ENCODE peak calls at places on chromosome 4, in eight cellular contexts. D is suprapubic skin, K is K562, F is sigmoid colon, G is SK-N-SH, E is HepG2, N is esophagus muscularis mucosa, Q is stomach. C is an unnamed sample.

GRCh38 chr4:8272472-8273428 is 3.2 kb downstream of the HTRA3 start:
- DNase-seq in F (peak), N (no peak), G (peak), D (no peak), Q (no peak), K (no peak), E (no peak), C (no peak)

GRCh38 chr4:86044593-86044985 is 315.3 kb downstream of the MAPK10 start:
- DNase-seq in N (no peak), Q (no peak), E (no peak), F (no peak), K (no peak), G (no peak), D (no peak), C (no peak)

GRCh38 chr4:63349674-63350025 is 1059.6 kb downstream of the TECRL start:
- DNase-seq in G (no peak), D (no peak), F (no peak), N (no peak), Q (no peak), K (no peak), E (no peak), C (no peak)

GRCh38 chr4:48985976-48986653 is at the start of gene CWH43:
- DNase-seq in D (no peak), Q (peak), N (peak), K (no peak), F (no peak), E (no peak), G (peak), C (peak)

GRCh38 chr4:32172761-32173160 is 1452.6 kb downstream of the PCDH7 start:
- DNase-seq in K (no peak), E (no peak), F (no peak), N (no peak), Q (no peak), D (no peak), G (no peak), C (no peak)

GRCh38 chr4:81470456-81471327 is 1.0 kb downstream of the RASGEF1B start:
- DNase-seq in D (peak), Q (peak), F (peak), K (no peak), G (no peak), E (no peak), N (no peak), C (peak)

GRCh38 chr4:150960079-150960478 is 55.0 kb downstream of the LRBA start:
- DNase-seq in F (no peak), D (no peak), K (peak), Q (no peak), E (peak), G (peak), N (no peak), C (no peak)

GRCh38 chr4:118712872-118713271 is 27.7 kb downstream of the METTL14 start:
- DNase-seq in K (no peak), F (no peak), N (no peak), G (no peak), Q (no peak), D (no peak), E (no peak), C (no peak)

GRCh38 chr4:144583658-144584057 is 62.3 kb upstream of the HHIP start:
- DNase-seq in N (no peak), Q (no peak), K (no peak), G (no peak), F (no peak), E (no peak), D (no peak), C (no peak)

GRCh38 chr4:35163189-35163588 is 1081.1 kb downstream of the ARAP2 start:
- DNase-seq in E (no peak), K (no peak), F (no peak), G (no peak), N (no peak), Q (no peak), D (no peak), C (no peak)

GRCh38 chr4:186144596-186145569 is 40.4 kb downstream of the FAM149A start:
- DNase-seq in D (peak), K (peak), N (no peak), F (peak), E (no peak), Q (peak), G (peak), C (peak)

GRCh38 chr4:73067971-73068394 is 1.5 kb downstream of the COX18 start:
- DNase-seq in E (no peak), D (no peak), Q (no peak), K (no peak), G (no peak), N (no peak), F (no peak), C (no peak)

GRCh38 chr4:177441061-177441802 is 1.0 kb downstream of the AGA start:
- DNase-seq in N (no peak), D (no peak), G (peak), F (no peak), Q (no peak), E (peak), K (peak), C (peak)

GRCh38 chr4:80362578-80363181 is 27.1 kb downstream of the CFAP299 start:
- DNase-seq in F (no peak), E (peak), G (peak), Q (no peak), N (no peak), D (no peak), K (peak), C (peak)

GRCh38 chr4:102438873-102439614 is 62.1 kb upstream of the NFKB1 start:
- DNase-seq in F (no peak), Q (no peak), G (no peak), D (no peak), N (no peak), E (peak), K (no peak), C (no peak)

GRCh38 chr4:189202182-189202868 is 738.3 kb upstream of the FRG1 start:
- DNase-seq in F (peak), E (peak), Q (peak), K (peak), N (no peak), D (peak), G (peak), C (peak)

GRCh38 chr4:113293043-113293560 is 243.6 kb downstream of the ANK2 start:
- DNase-seq in F (peak), D (no peak), E (no peak), N (no peak), G (no peak), K (no peak), Q (no peak), C (no peak)

GRCh38 chr4:123526511-123526910 is 129.9 kb downstream of the SPRY1 start:
- DNase-seq in K (no peak), D (no peak), E (no peak), Q (no peak), G (no peak), N (no peak), F (no peak), C (no peak)

GRCh38 chr4:126267689-126268088 is 952.9 kb downstream of the FAT4 start:
- DNase-seq in K (no peak), E (no peak), D (no peak), G (no peak), F (no peak), Q (no peak), N (no peak), C (no peak)

GRCh38 chr4:175308236-175308635 is 390.1 kb downstream of the ADAM29 start:
- DNase-seq in Q (no peak), N (no peak), F (no peak), D (no peak), E (no peak), G (no peak), K (no peak), C (no peak)

GRCh38 chr4:7655549-7656243 is 221.0 kb upstream of the PSAPL1 start:
- DNase-seq in D (no peak), F (no peak), G (peak), K (peak), Q (no peak), N (no peak), E (no peak), C (no peak)

GRCh38 chr4:112234952-112235609 is 3.5 kb downstream of the AP1AR start:
- DNase-seq in N (no peak), G (peak), F (peak), E (peak), Q (peak), D (no peak), K (peak), C (peak)

GRCh38 chr4:185128272-185129119 is 14.6 kb upstream of the SLC25A4 start:
- DNase-seq in F (no peak), Q (no peak), K (no peak), E (no peak), N (no peak), D (no peak), G (peak), C (peak)

GRCh38 chr4:24780936-24781538 is 14.3 kb upstream of the SOD3 start:
- DNase-seq in K (no peak), D (no peak), Q (no peak), E (no peak), G (no peak), N (peak), F (no peak), C (no peak)

GRCh38 chr4:24775750-24776149 is 19.6 kb upstream of the SOD3 start:
- DNase-seq in K (no peak), G (no peak), F (no peak), Q (no peak), E (no peak), D (no peak), N (peak), C (no peak)

GRCh38 chr4:24777528-24777927 is 17.8 kb upstream of the SOD3 start:
- DNase-seq in G (no peak), E (no peak), N (peak), Q (no peak), F (no peak), D (no peak), K (no peak), C (no peak)

GRCh38 chr4:24775209-24775608 is 20.2 kb upstream of the SOD3 start:
- DNase-seq in Q (no peak), N (no peak), E (no peak), D (no peak), G (no peak), F (no peak), K (no peak), C (no peak)

GRCh38 chr4:24778427-24779225 is 16.7 kb upstream of the SOD3 start:
- DNase-seq in K (no peak), G (no peak), N (peak), F (peak), D (peak), E (no peak), Q (no peak), C (peak)
- TF ChIP-seq EP300 in K (no peak), G (peak), N (no peak), F (no peak), D (no peak), E (no peak), Q (no peak), C (no peak)

GRCh38 chr4:28505064-28505463 is 1644.4 kb downstream of the STIM2 start:
- DNase-seq in D (no peak), N (no peak), E (no peak), K (no peak), G (no peak), F (no peak), Q (no peak), C (no peak)
- TF ChIP-seq CTCF in D (no peak), N (no peak), E (no peak), K (no peak), G (no peak), F (no peak), Q (no peak), C (no peak)

GRCh38 chr4:1572521-1572920 is 111.6 kb downstream of the FAM53A start:
- DNase-seq in N (no peak), K (peak), D (no peak), G (no peak), Q (no peak), F (peak), E (no peak), C (no peak)

GRCh38 chr4:1570291-1571164 is 113.6 kb downstream of the FAM53A start:
- DNase-seq in G (no peak), E (no peak), D (peak), F (peak), N (no peak), Q (no peak), K (no peak), C (no peak)

GRCh38 chr4:1571165-1571908 is 112.8 kb downstream of the FAM53A start:
- DNase-seq in N (no peak), Q (no peak), D (peak), E (no peak), K (no peak), G (no peak), F (peak), C (no peak)

GRCh38 chr4:1572964-1573720 is 111.0 kb downstream of the FAM53A start:
- DNase-seq in G (no peak), E (no peak), D (no peak), N (no peak), Q (no peak), K (no peak), F (no peak), C (no peak)

DNA sequence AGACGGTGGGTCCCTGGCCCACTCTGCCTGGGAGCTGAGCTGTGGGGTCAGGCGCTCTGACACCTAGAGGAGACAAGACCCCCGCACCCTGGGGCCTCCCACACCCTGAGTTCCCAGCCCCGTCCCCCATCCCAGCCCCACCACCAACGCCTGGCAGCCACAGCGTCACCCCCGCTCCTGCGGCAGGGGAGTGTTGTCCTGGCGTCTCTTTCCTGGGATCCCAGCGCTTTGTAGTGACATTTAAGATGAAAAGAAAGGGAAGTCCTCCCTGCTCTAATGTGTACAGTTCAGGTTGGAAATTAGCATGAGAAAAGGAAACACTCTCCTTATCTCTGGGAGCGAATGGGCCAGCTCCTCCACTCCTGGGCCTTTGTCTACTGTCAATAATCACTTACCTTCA is 112.1 kb downstream of the FAM53A start:
- DNase-seq in Q (no peak), G (no peak), E (no peak), N (no peak), D (no peak), K (no peak), F (peak), C (no peak)
- TF ChIP-seq POLR2AphosphoS5 in Q (no peak), G (no peak), E (no peak), N (no peak), D (no peak), K (no peak), F (no peak), C (no peak)

GRCh38 chr4:137968956-137969709 is 273.0 kb downstream of the SLC7A11 start:
- DNase-seq in E (no peak), D (no peak), Q (no peak), G (no peak), F (no peak), K (peak), N (no peak), C (no peak)
- TF ChIP-seq EP300 in E (no peak), D (no peak), Q (no peak), G (no peak), F (no peak), K (peak), N (no peak), C (no peak)

DNA sequence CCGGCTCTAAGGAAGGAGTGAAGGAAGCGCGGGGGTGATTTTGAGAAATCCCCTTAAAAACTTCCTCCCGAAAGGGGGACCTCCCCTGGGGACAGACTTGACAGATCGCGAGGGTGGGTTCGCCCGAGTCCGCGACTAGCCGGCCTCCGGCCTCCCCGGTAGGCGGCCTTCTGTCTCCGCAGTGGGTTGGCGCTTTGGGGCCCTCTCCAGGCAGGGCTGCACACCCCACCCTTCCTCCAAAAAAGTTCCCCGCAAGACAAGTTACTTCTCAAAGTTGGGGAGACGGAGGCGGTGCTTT is 24.8 kb downstream of the HOPX start:
- DNase-seq in D (no peak), F (no peak), Q (peak), N (no peak), E (no peak), K (peak), G (peak), C (peak)
- TF ChIP-seq CTCF in D (no peak), F (no peak), Q (no peak), N (no peak), E (no peak), K (peak), G (peak), C (peak)

GRCh38 chr4:69718376-69719293 is 41.8 kb downstream of the SULT1B1 start:
- DNase-seq in N (no peak), E (no peak), G (no peak), D (no peak), K (no peak), F (no peak), Q (no peak), C (no peak)
- TF ChIP-seq POLR2AphosphoS5 in N (no peak), E (no peak), G (no peak), D (no peak), K (no peak), F (no peak), Q (no peak), C (no peak)

GRCh38 chr4:166195101-166195500 is 322.1 kb downstream of the TLL1 start:
- DNase-seq in E (no peak), F (no peak), N (no peak), K (no peak), D (no peak), G (no peak), Q (no peak), C (no peak)
- TF ChIP-seq EP300 in E (no peak), F (no peak), N (no peak), K (no peak), D (no peak), G (no peak), Q (no peak), C (no peak)

DNA sequence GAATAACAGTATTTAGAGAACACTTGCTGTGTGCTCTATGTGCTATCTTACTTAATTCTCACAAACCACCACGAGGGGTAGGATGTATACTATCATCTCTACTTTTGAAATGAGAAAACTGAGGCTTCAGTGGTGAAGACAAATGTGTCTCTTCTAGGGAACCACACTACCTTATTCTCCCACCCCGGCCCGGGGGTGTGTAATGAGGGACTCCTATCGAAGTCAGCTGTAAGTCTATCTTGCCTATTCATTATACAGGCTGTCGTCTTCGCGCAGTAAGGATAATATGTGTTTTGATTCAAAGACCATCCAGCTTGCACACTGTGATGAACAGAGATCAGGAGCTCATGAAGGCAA is 1.1 kb downstream of the NOP14 start:
- DNase-seq in D (no peak), E (no peak), K (peak), Q (no peak), G (peak), F (no peak), N (no peak), C (no peak)
- TF ChIP-seq CTCF in D (no peak), E (no peak), K (no peak), Q (no peak), G (peak), F (no peak), N (no peak), C (no peak)

GRCh38 chr4:74947798-74948197 is 14.9 kb downstream of the PARM1 start:
- DNase-seq in F (no peak), N (no peak), D (no peak), K (no peak), Q (no peak), E (no peak), G (no peak), C (no peak)
- TF ChIP-seq POLR2AphosphoS5 in F (no peak), N (no peak), D (no peak), K (no peak), Q (no peak), E (no peak), G (no peak), C (no peak)

C was measured in transverse colon.